ENCODE peak calls at places on chromosome 1, in four cellular contexts. R is CMK; H is activated T-cell treated with anti-CD3 and anti-CD28 coated beads, Interleukin-2, amount 50 U/mL, for 4 hours; Q is psoas muscle. U is an unnamed sample.

GRCh38 chr1:29575277-29575676 is 339.0 kb downstream of the PTPRU start:
- DNase-seq in R (no peak), Q (no peak), H (no peak), U (no peak)

GRCh38 chr1:94544706-94545490 is 3.3 kb upstream of the F3 start:
- DNase-seq in H (no peak), R (peak), Q (no peak), U (no peak)

GRCh38 chr1:82007804-82008203 is 207.1 kb downstream of the ADGRL2 start:
- DNase-seq in H (no peak), Q (no peak), R (no peak), U (no peak)

GRCh38 chr1:201224671-201225400 is 34.2 kb downstream of the IGFN1 start:
- DNase-seq in H (no peak), Q (no peak), R (no peak), U (no peak)

GRCh38 chr1:202624781-202625108 is 85.5 kb downstream of the SYT2 start:
- DNase-seq in Q (peak), R (no peak), H (no peak), U (no peak)

GRCh38 chr1:12601690-12602632 is 16.0 kb downstream of the DHRS3 start:
- DNase-seq in H (no peak), Q (no peak), R (peak), U (no peak)

GRCh38 chr1:200021537-200022238 is 5.8 kb upstream of the NR5A2 start:
- DNase-seq in R (no peak), Q (no peak), H (no peak), U (no peak)

GRCh38 chr1:11920239-11920903 is 5.9 kb downstream of the KIAA2013 start:
- DNase-seq in R (no peak), Q (peak), H (no peak), U (no peak)

GRCh38 chr1:170765712-170766330 is 101.9 kb downstream of the PRRX1 start:
- DNase-seq in R (no peak), H (no peak), Q (no peak), U (no peak)

GRCh38 chr1:22665752-22666151 is 12.7 kb downstream of the C1QB start:
- DNase-seq in R (no peak), H (no peak), Q (no peak), U (no peak)

GRCh38 chr1:235597867-235598553 is 51.6 kb downstream of the GNG4 start:
- DNase-seq in R (no peak), Q (no peak), H (no peak), U (no peak)

GRCh38 chr1:155051777-155052398 is 772 bp downstream of the ADAM15 start:
- DNase-seq in Q (peak), R (no peak), H (peak), U (peak)

GRCh38 chr1:151124763-151125403 is 21.5 kb downstream of the SEMA6C start:
- DNase-seq in R (no peak), H (no peak), Q (no peak), U (no peak)

GRCh38 chr1:31762726-31763670 is 1.1 kb downstream of the ADGRB2 start:
- DNase-seq in H (peak), R (no peak), Q (peak), U (peak)

GRCh38 chr1:234958066-234958701 is 170.5 kb downstream of the TOMM20 start:
- DNase-seq in Q (no peak), H (no peak), R (no peak), U (no peak)

GRCh38 chr1:46532498-46533178 is 18.8 kb downstream of the KNCN start:
- DNase-seq in H (peak), Q (peak), R (peak), U (peak)

GRCh38 chr1:210072129-210072528 is 134.1 kb downstream of the SYT14 start:
- DNase-seq in Q (no peak), R (no peak), H (no peak), U (no peak)

GRCh38 chr1:66532798-66533783 is 862 bp upstream of the SGIP1 start:
- DNase-seq in R (no peak), Q (peak), H (no peak), U (no peak)

GRCh38 chr1:32338637-32339145 is 2.7 kb upstream of the MARCKSL1 start:
- DNase-seq in Q (no peak), H (no peak), R (no peak), U (no peak)

GRCh38 chr1:41357451-41358151 is 3.6 kb upstream of the FOXO6 start:
- DNase-seq in H (no peak), Q (no peak), R (peak), U (no peak)

GRCh38 chr1:115712911-115713609 is 55.5 kb downstream of the CASQ2 start:
- DNase-seq in H (no peak), Q (no peak), R (no peak), U (no peak)